ENCODE peak calls at places on chromosomes 6 and 20, in four cellular contexts. A is nephron progenitor cell, T is AG09309, C is Right ventricle myocardium inferior. J is an unnamed sample.

GRCh38 chr6:10347561-10348327 is 67.1 kb downstream of the TFAP2A start:
- DNase-seq in A (no peak), T (peak), C (no peak), J (no peak)

GRCh38 chr6:131995924-131996323 is 44.8 kb upstream of the CCN2 start:
- DNase-seq in A (no peak), T (peak), C (no peak), J (no peak)

GRCh38 chr20:23144856-23145255 is 58.7 kb upstream of the CD93 start:
- DNase-seq in A (no peak), T (no peak), C (no peak), J (no peak)

GRCh38 chr20:23189341-23189740 is 103.2 kb upstream of the CD93 start:
- DNase-seq in A (no peak), T (no peak), C (no peak), J (no peak)

GRCh38 chr6:44229376-44230033 is 6.1 kb downstream of the SLC29A1 start:
- DNase-seq in A (no peak), T (no peak), C (peak), J (no peak)

GRCh38 chr6:74197310-74197709 is 501.3 kb downstream of the CD109 start:
- DNase-seq in A (no peak), T (no peak), C (no peak), J (no peak)

GRCh38 chr6:75266716-75267291 is 17.8 kb downstream of the TMEM30A start:
- DNase-seq in A (no peak), T (peak), C (no peak), J (no peak)

GRCh38 chr20:25081065-25081729 is 744 bp downstream of the VSX1 start:
- DNase-seq in A (peak), T (no peak), C (no peak), J (peak)

GRCh38 chr20:39659010-39659409 is 696.9 kb downstream of the DHX35 start:
- DNase-seq in A (no peak), T (no peak), C (no peak), J (no peak)

J was measured in glutamatergic neuron.